ENCODE peak calls at places on chromosomes 5 and 9, in seven cellular contexts. Q is OCI-LY7; O is spleen; E is PC-9; U is CD8-positive, alpha-beta T cell; J is mammary epithelial cell; G is HepG2. S is an unnamed sample. For H3K9me3 and H3K4me1, the result is how much of the 10 kb centered on the place peaks cover.

GRCh38 chr5:31990701-31991110 is 183.4 kb downstream of the GOLPH3 start:
- DNase-seq in Q (no peak), E (no peak), U (no peak), O (peak), J (peak), G (no peak), S (no peak)

GRCh38 chr5:112823656-112824055 is 37.4 kb upstream of the SRP19 start:
- DNase-seq in E (no peak), J (no peak), G (no peak), O (no peak), Q (no peak), U (no peak), S (no peak)

GRCh38 chr5:13957032-13957645 is 12.7 kb upstream of the DNAH5 start:
- DNase-seq in G (peak), O (no peak), U (no peak), Q (peak), E (peak), J (peak), S (no peak)

GRCh38 chr5:145936401-145937131 is at the start of gene SH3RF2:
- DNase-seq in J (peak), O (no peak), Q (no peak), U (no peak), E (peak), G (peak), S (peak)

GRCh38 chr5:143833179-143833578 is 21.2 kb downstream of the HMHB1 start:
- DNase-seq in E (no peak), J (no peak), Q (no peak), G (no peak), U (no peak), O (no peak), S (no peak)

GRCh38 chr9:37914154-37914551 is 10.2 kb upstream of the SLC25A51 start:
- DNase-seq in E (no peak), J (no peak), Q (no peak), O (peak), G (no peak), U (no peak), S (no peak)

GRCh38 chr5:172854451-172854871 is 20.4 kb downstream of the ERGIC1 start:
- DNase-seq in J (no peak), U (peak), O (no peak), G (no peak), Q (no peak), E (no peak), S (peak)

GRCh38 chr9:114083693-114084092 is 5.6 kb upstream of the AMBP start:
- DNase-seq in J (no peak), O (no peak), E (no peak), G (no peak), U (no peak), Q (no peak), S (no peak)

GRCh38 chr9:106682420-106682819 is 180.5 kb upstream of the ZNF462 start:
- DNase-seq in E (no peak), J (peak), Q (no peak), O (no peak), U (no peak), G (no peak), S (no peak)

GRCh38 chr9:29214702-29215248 is 1641.5 kb upstream of the C9orf72 start:
- DNase-seq in O (no peak), E (no peak), J (peak), G (no peak), U (no peak), Q (no peak), S (no peak)

GRCh38 chr5:169933127-169933526 is 47.2 kb downstream of the INSYN2B start:
- DNase-seq in Q (no peak), J (no peak), O (no peak), U (no peak), E (no peak), G (no peak), S (no peak)

GRCh38 chr5:180282281-180282680 is 9.6 kb downstream of the MAPK9 start:
- DNase-seq in O (no peak), Q (no peak), U (no peak), G (no peak), E (no peak), J (no peak), S (no peak)

GRCh38 chr5:180287404-180287803 is 4.5 kb downstream of the MAPK9 start:
- DNase-seq in E (no peak), J (no peak), U (no peak), Q (no peak), G (no peak), O (no peak), S (no peak)

GRCh38 chr5:180284161-180284560 is 7.7 kb downstream of the MAPK9 start:
- DNase-seq in U (no peak), E (no peak), G (no peak), O (no peak), J (no peak), Q (no peak), S (no peak)

GRCh38 chr5:180281706-180282105 is 10.2 kb downstream of the MAPK9 start:
- DNase-seq in O (no peak), Q (no peak), J (no peak), G (no peak), E (no peak), U (no peak), S (no peak)

GRCh38 chr5:180283026-180283615 is 8.8 kb downstream of the MAPK9 start:
- DNase-seq in U (no peak), Q (no peak), O (no peak), E (peak), G (no peak), J (peak), S (no peak)
- H3K9me3 ChIP-seq in U (under half), Q (under half), O (under half), E (under half), G (under half), J (under half), S (under half)

DNA sequence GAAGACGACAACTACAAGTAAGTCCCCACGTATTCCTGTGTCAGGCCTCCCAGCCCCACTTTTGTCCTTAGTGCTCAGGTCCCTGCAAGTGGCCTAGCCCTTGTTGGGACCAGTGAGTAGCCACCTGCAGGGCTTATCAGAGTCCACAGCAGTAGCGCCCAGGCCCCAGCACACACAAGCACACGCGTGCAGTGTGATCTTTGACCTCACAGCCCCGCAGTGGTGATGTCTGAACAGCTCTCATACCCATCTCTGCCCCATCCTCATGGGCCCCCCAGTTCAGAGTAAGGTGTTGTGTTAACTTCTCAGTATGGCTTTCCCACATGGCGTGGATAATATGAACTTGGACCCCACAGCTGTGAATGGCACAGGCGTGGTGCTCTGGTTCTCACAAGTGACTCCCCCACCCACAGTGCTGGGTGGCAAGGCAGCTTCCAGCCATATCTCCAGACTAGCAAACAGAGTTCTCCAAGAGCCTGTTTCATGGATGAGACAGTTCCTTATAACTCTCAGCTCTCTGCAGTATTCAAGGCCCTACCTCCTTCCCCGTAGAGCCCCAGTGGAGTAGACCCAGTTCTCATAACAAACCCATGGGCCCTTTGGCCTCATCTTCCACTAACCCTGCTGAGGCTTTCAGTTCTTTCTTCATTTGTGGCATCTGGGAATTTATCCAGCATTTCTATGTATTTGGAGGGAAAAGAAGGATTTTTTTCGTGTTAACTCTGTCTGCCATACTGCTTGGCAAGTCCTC is 46.5 kb upstream of the ANGPTL2 start:
- DNase-seq in U (no peak), E (no peak), G (no peak), O (no peak), Q (no peak), J (no peak), S (no peak)
- H3K4me1 ChIP-seq in U (under half), E (under half), G (under half), O (under half), Q (half or more), J (under half), S (under half)

GRCh38 chr9:134181648-134182034 is 17.3 kb upstream of the RNU6ATAC start:
- DNase-seq in Q (no peak), U (no peak), J (no peak), O (peak), G (no peak), E (no peak), S (no peak)
- H3K9me3 ChIP-seq in Q (under half), U (under half), J (under half), O (under half), G (under half), E (under half), S (under half)

DNA sequence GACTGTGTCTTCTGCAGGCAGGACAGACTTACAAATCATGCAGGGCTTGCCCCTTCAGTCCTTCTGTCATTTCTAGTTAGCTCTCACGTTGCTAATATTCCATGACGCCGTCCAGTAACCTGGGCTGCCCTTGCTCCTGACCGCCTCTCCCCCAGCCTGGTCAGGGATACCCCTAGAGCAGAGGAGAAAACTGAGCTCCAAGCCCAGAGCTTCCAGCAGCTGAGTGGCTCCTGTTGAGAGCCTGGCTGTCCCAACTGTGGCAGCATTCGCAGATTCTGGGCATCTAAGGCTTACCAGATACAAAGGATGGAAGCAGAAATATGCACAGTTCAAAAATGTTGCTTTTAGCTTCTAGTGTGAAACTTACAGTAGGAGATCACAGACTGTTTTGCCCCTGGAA is 185.2 kb downstream of the CD180 start:
- DNase-seq in G (no peak), O (no peak), J (no peak), Q (no peak), U (no peak), E (no peak), S (no peak)
- H3K4me1 ChIP-seq in G (half or more), O (half or more), J (half or more), Q (under half), U (under half), E (half or more), S (under half)

GRCh38 chr5:58378613-58379385 is 81.1 kb downstream of the PLK2 start:
- DNase-seq in E (no peak), J (no peak), Q (no peak), U (no peak), G (no peak), O (no peak), S (no peak)
- H3K9me3 ChIP-seq in E (under half), J (under half), Q (under half), U (under half), G (under half), O (under half), S (under half)

GRCh38 chr9:128901379-128901778 is 19.4 kb upstream of the PHYHD1 start:
- DNase-seq in G (no peak), J (no peak), O (no peak), U (no peak), Q (no peak), E (no peak), S (no peak)
- H3K4me1 ChIP-seq in G (under half), J (half or more), O (half or more), U (half or more), Q (under half), E (half or more), S (half or more)

GRCh38 chr5:2901511-2901910 is 150.0 kb upstream of the IRX2 start:
- DNase-seq in U (no peak), E (no peak), J (no peak), G (no peak), O (no peak), Q (no peak), S (no peak)
- H3K9me3 ChIP-seq in U (under half), E (under half), J (under half), G (under half), O (under half), Q (under half), S (under half)

GRCh38 chr5:35778259-35778769 is 78.4 kb upstream of the IL7R start:
- DNase-seq in G (no peak), U (no peak), Q (no peak), J (no peak), O (no peak), E (no peak), S (no peak)
- H3K4me1 ChIP-seq in G (under half), U (half or more), Q (under half), J (under half), O (under half), E (under half), S (half or more)

DNA sequence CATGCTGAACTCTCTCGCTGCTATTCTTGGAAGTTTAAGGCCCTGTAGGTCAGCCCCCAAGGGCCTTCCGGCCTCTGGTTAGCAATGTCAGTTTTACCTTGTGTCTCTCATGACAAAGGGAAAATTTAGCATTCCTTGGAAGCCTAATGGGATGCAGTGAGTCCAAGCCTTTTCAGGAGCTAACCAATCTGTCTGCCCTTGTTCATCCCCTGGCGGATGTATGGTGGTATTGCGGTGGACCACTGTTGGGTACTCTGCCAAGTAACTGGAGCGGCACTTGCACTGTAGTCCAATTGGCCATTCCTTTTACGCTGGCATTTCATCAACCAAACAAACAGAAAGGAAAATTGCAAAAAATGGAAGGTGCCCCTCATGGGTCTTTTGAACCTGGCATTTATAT is 318.4 kb upstream of the NMUR2 start:
- DNase-seq in G (no peak), J (no peak), Q (no peak), E (no peak), O (no peak), U (no peak), S (no peak)
- H3K9me3 ChIP-seq in G (half or more), J (under half), Q (under half), E (under half), O (under half), U (under half), S (under half)

GRCh38 chr5:120604898-120605297 is 140.8 kb downstream of the PRR16 start:
- DNase-seq in J (peak), O (no peak), Q (no peak), G (no peak), E (peak), U (no peak), S (no peak)

GRCh38 chr5:120613729-120614128 is 149.6 kb downstream of the PRR16 start:
- DNase-seq in G (no peak), U (no peak), O (no peak), E (no peak), J (no peak), Q (no peak), S (no peak)

GRCh38 chr5:120605325-120606079 is 141.4 kb downstream of the PRR16 start:
- DNase-seq in G (no peak), O (no peak), Q (no peak), E (no peak), U (no peak), J (no peak), S (no peak)

GRCh38 chr5:120610145-120610544 is 146.0 kb downstream of the PRR16 start:
- DNase-seq in Q (no peak), U (no peak), O (no peak), J (no peak), G (no peak), E (no peak), S (no peak)

GRCh38 chr5:120609570-120609969 is 145.5 kb downstream of the PRR16 start:
- DNase-seq in U (no peak), O (no peak), E (no peak), J (no peak), Q (no peak), G (no peak), S (no peak)
- H3K4me1 ChIP-seq in U (under half), O (under half), E (under half), J (under half), Q (under half), G (under half), S (under half)